ENCODE peak calls at places on chromosomes 16 and 17, in five cellular contexts. S is epithelial cell of proximal tubule, T is left lung, B is kidney, L is DND-41. W is an unnamed sample.
A peak's percentile ranks its signal among the peaks of the same experiment; 100 is the strongest.

GRCh38 chr17:48610282-48611211 is at the start of gene HOXB7:
- DNase-seq in S (no peak), T (peak; percentile 72), B (peak; percentile 94), L (no peak), W (peak; percentile 68)

GRCh38 chr17:74954665-74955421 is 17.7 kb downstream of the HID1 start:
- DNase-seq in S (no peak), T (no peak), B (no peak), L (no peak), W (no peak)

GRCh38 chr16:85550422-85551318 is 62.5 kb upstream of the GSE1 start:
- DNase-seq in S (no peak), T (no peak), B (peak; percentile 71), L (no peak), W (no peak)

GRCh38 chr16:1470543-1471251 is 4.1 kb downstream of the CLCN7 start:
- DNase-seq in S (no peak), T (peak; percentile 80), B (no peak), L (no peak), W (no peak)

GRCh38 chr17:60094754-60095153 is 16.0 kb upstream of the HEATR6 start:
- DNase-seq in S (no peak), T (no peak), B (no peak), L (no peak), W (no peak)

GRCh38 chr17:39104046-39104445 is 47.4 kb downstream of the PLXDC1 start:
- DNase-seq in S (no peak), T (no peak), B (no peak), L (no peak), W (no peak)

GRCh38 chr16:84096447-84097005 is 20.2 kb downstream of the MBTPS1 start:
- DNase-seq in S (no peak), T (peak; percentile 53), B (no peak), L (no peak), W (no peak)

GRCh38 chr17:59093702-59094231 is 12.9 kb downstream of the TRIM37 start:
- DNase-seq in S (peak; percentile 63), T (peak; percentile 54), B (no peak), L (no peak), W (no peak)

GRCh38 chr17:75853410-75853809 is 1.7 kb downstream of the WBP2 start:
- DNase-seq in S (no peak), T (no peak), B (no peak), L (no peak), W (no peak)

GRCh38 chr16:88289549-88290344 is 93.0 kb upstream of the ZNF469 start:
- DNase-seq in S (no peak), T (no peak), B (peak; percentile 58), L (peak; percentile 65), W (no peak)

GRCh38 chr17:81422776-81423697 is 27.8 kb downstream of the BAHCC1 start:
- DNase-seq in S (peak; percentile 54), T (peak; percentile 77), B (peak; percentile 96), L (no peak), W (no peak)

GRCh38 chr17:78390241-78391050 is 12.0 kb downstream of the PGS1 start:
- DNase-seq in S (no peak), T (no peak), B (no peak), L (no peak), W (no peak)
- TF ChIP-seq CTCF in S (peak; percentile 16), T (no peak), B (no peak), L (peak; percentile 31), W (no peak)

GRCh38 chr17:50364715-50365114 is 8.3 kb downstream of the MRPL27 start:
- DNase-seq in S (no peak), T (peak; percentile 27), B (no peak), L (no peak), W (no peak)
- TF ChIP-seq CTCF in S (no peak), T (no peak), B (no peak), L (no peak), W (no peak)

GRCh38 chr17:44398692-44399691 is 9.5 kb upstream of the ITGA2B start:
- DNase-seq in S (no peak), T (no peak), B (peak; percentile 72), L (no peak), W (no peak)

GRCh38 chr17:44402564-44403172 is 13.2 kb upstream of the ITGA2B start:
- DNase-seq in S (no peak), T (no peak), B (no peak), L (no peak), W (no peak)

GRCh38 chr17:44396946-44397345 is 7.5 kb upstream of the ITGA2B start:
- DNase-seq in S (no peak), T (no peak), B (no peak), L (no peak), W (no peak)

GRCh38 chr17:44397479-44398440 is 8.3 kb upstream of the ITGA2B start:
- DNase-seq in S (no peak), T (no peak), B (no peak), L (no peak), W (no peak)

GRCh38 chr17:44400226-44400847 is 10.9 kb upstream of the ITGA2B start:
- DNase-seq in S (no peak), T (no peak), B (no peak), L (no peak), W (no peak)
- TF ChIP-seq CTCF in S (peak; percentile 76), T (peak; percentile 10), B (peak; percentile 31), L (peak; percentile 54), W (peak; percentile 60)

GRCh38 chr16:29318037-29318436 is 88.5 kb downstream of the NPIPB11 start:
- DNase-seq in S (no peak), T (no peak), B (no peak), L (no peak), W (no peak)
- TF ChIP-seq CTCF in S (peak; percentile 67), T (no peak), B (no peak), L (no peak), W (no peak)

GRCh38 chr16:56788435-56788834 is 58.5 kb downstream of the NUP93 start:
- DNase-seq in S (no peak), T (no peak), B (no peak), L (no peak), W (no peak)

GRCh38 chr16:56793504-56793903 is 63.6 kb downstream of the NUP93 start:
- DNase-seq in S (no peak), T (no peak), B (no peak), L (no peak), W (no peak)

GRCh38 chr16:56787185-56787584 is 57.3 kb downstream of the NUP93 start:
- DNase-seq in S (no peak), T (no peak), B (no peak), L (no peak), W (no peak)

GRCh38 chr16:56792960-56793359 is 63.0 kb downstream of the NUP93 start:
- DNase-seq in S (no peak), T (no peak), B (no peak), L (no peak), W (no peak)

GRCh38 chr16:56789360-56789759 is 59.4 kb downstream of the NUP93 start:
- DNase-seq in S (no peak), T (peak; percentile 46), B (no peak), L (peak; percentile 59), W (no peak)
- TF ChIP-seq CTCF in S (peak; percentile 79), T (peak; percentile 26), B (peak; percentile 58), L (peak; percentile 72), W (no peak)

GRCh38 chr17:72952641-72953313 is 139.7 kb downstream of the SLC39A11 start:
- DNase-seq in S (no peak), T (no peak), B (no peak), L (no peak), W (no peak)
- TF ChIP-seq CTCF in S (no peak), T (no peak), B (no peak), L (no peak), W (no peak)